ENCODE peak calls at places on chromosomes 11 and 22, in eight cellular contexts. One of them, this sample, is unnamed.

GRCh38 chr11:68960299-68961071 is 20.3 kb downstream of the MRGPRD start:
- DNase-seq in activated naive CD4-positive, alpha-beta T cell treated with anti-CD3 and anti-CD28 coated beads for 36 hours: no peak
- DNase-seq in adrenal gland: no peak
- DNase-seq in HFF-Myc: no peak
- DNase-seq in activated CD4-positive, alpha-beta T cell treated with anti-CD3 and anti-CD28 coated beads for 4 hours: no peak
- DNase-seq in body of pancreas: no peak
- DNase-seq in fibroblast of the conjunctiva: no peak
- DNase-seq in type B pancreatic cell: no peak
- DNase-seq in this sample: no peak

GRCh38 chr11:9332655-9333054 is 18.3 kb upstream of the TMEM41B start:
- DNase-seq in activated naive CD4-positive, alpha-beta T cell treated with anti-CD3 and anti-CD28 coated beads for 36 hours: no peak
- DNase-seq in adrenal gland: no peak
- DNase-seq in HFF-Myc: no peak
- DNase-seq in activated CD4-positive, alpha-beta T cell treated with anti-CD3 and anti-CD28 coated beads for 4 hours: no peak
- DNase-seq in body of pancreas: no peak
- DNase-seq in fibroblast of the conjunctiva: no peak
- DNase-seq in type B pancreatic cell: no peak
- DNase-seq in this sample: no peak

GRCh38 chr11:107043242-107043991 is 25.1 kb upstream of the GUCY1A2 start:
- DNase-seq in activated naive CD4-positive, alpha-beta T cell treated with anti-CD3 and anti-CD28 coated beads for 36 hours: no peak
- DNase-seq in adrenal gland: no peak
- DNase-seq in HFF-Myc: peak
- DNase-seq in activated CD4-positive, alpha-beta T cell treated with anti-CD3 and anti-CD28 coated beads for 4 hours: no peak
- DNase-seq in body of pancreas: no peak
- DNase-seq in fibroblast of the conjunctiva: peak
- DNase-seq in type B pancreatic cell: no peak
- DNase-seq in this sample: no peak

GRCh38 chr11:94283678-94284077 is 20.7 kb upstream of the IZUMO1R start:
- DNase-seq in activated naive CD4-positive, alpha-beta T cell treated with anti-CD3 and anti-CD28 coated beads for 36 hours: no peak
- DNase-seq in adrenal gland: no peak
- DNase-seq in HFF-Myc: no peak
- DNase-seq in activated CD4-positive, alpha-beta T cell treated with anti-CD3 and anti-CD28 coated beads for 4 hours: no peak
- DNase-seq in body of pancreas: no peak
- DNase-seq in fibroblast of the conjunctiva: no peak
- DNase-seq in type B pancreatic cell: no peak
- DNase-seq in this sample: no peak

GRCh38 chr11:8206251-8207079 is 37.6 kb upstream of the RIC3 start:
- DNase-seq in activated naive CD4-positive, alpha-beta T cell treated with anti-CD3 and anti-CD28 coated beads for 36 hours: no peak
- DNase-seq in adrenal gland: peak
- DNase-seq in HFF-Myc: no peak
- DNase-seq in activated CD4-positive, alpha-beta T cell treated with anti-CD3 and anti-CD28 coated beads for 4 hours: no peak
- DNase-seq in body of pancreas: peak
- DNase-seq in fibroblast of the conjunctiva: no peak
- DNase-seq in type B pancreatic cell: no peak
- DNase-seq in this sample: no peak

GRCh38 chr22:49662681-49663080 is 165.0 kb downstream of the BRD1 start:
- DNase-seq in activated naive CD4-positive, alpha-beta T cell treated with anti-CD3 and anti-CD28 coated beads for 36 hours: no peak
- DNase-seq in adrenal gland: no peak
- DNase-seq in HFF-Myc: no peak
- DNase-seq in activated CD4-positive, alpha-beta T cell treated with anti-CD3 and anti-CD28 coated beads for 4 hours: no peak
- DNase-seq in body of pancreas: no peak
- DNase-seq in fibroblast of the conjunctiva: no peak
- DNase-seq in type B pancreatic cell: peak
- DNase-seq in this sample: no peak

GRCh38 chr11:13685461-13686108 is 17.1 kb downstream of the FAR1 start:
- DNase-seq in activated naive CD4-positive, alpha-beta T cell treated with anti-CD3 and anti-CD28 coated beads for 36 hours: no peak
- DNase-seq in adrenal gland: no peak
- DNase-seq in HFF-Myc: no peak
- DNase-seq in activated CD4-positive, alpha-beta T cell treated with anti-CD3 and anti-CD28 coated beads for 4 hours: no peak
- DNase-seq in body of pancreas: no peak
- DNase-seq in fibroblast of the conjunctiva: no peak
- DNase-seq in type B pancreatic cell: no peak
- DNase-seq in this sample: no peak

GRCh38 chr11:116871248-116871647 is 33.8 kb upstream of the APOA1 start:
- DNase-seq in activated naive CD4-positive, alpha-beta T cell treated with anti-CD3 and anti-CD28 coated beads for 36 hours: no peak
- DNase-seq in adrenal gland: no peak
- DNase-seq in HFF-Myc: peak
- DNase-seq in activated CD4-positive, alpha-beta T cell treated with anti-CD3 and anti-CD28 coated beads for 4 hours: no peak
- DNase-seq in body of pancreas: no peak
- DNase-seq in fibroblast of the conjunctiva: no peak
- DNase-seq in type B pancreatic cell: no peak
- DNase-seq in this sample: no peak

GRCh38 chr11:30564994-30565393 is 21.2 kb downstream of the MPPED2 start:
- DNase-seq in activated naive CD4-positive, alpha-beta T cell treated with anti-CD3 and anti-CD28 coated beads for 36 hours: no peak
- DNase-seq in adrenal gland: no peak
- DNase-seq in HFF-Myc: no peak
- DNase-seq in activated CD4-positive, alpha-beta T cell treated with anti-CD3 and anti-CD28 coated beads for 4 hours: no peak
- DNase-seq in body of pancreas: no peak
- DNase-seq in fibroblast of the conjunctiva: no peak
- DNase-seq in type B pancreatic cell: no peak
- DNase-seq in this sample: no peak

GRCh38 chr22:35612903-35613302 is 4.2 kb downstream of the MB start:
- DNase-seq in activated naive CD4-positive, alpha-beta T cell treated with anti-CD3 and anti-CD28 coated beads for 36 hours: no peak
- DNase-seq in adrenal gland: no peak
- DNase-seq in HFF-Myc: no peak
- DNase-seq in activated CD4-positive, alpha-beta T cell treated with anti-CD3 and anti-CD28 coated beads for 4 hours: no peak
- DNase-seq in body of pancreas: no peak
- DNase-seq in fibroblast of the conjunctiva: no peak
- DNase-seq in type B pancreatic cell: no peak
- DNase-seq in this sample: no peak

GRCh38 chr22:45006101-45006872 is 3.5 kb downstream of the PHF21B start:
- DNase-seq in activated naive CD4-positive, alpha-beta T cell treated with anti-CD3 and anti-CD28 coated beads for 36 hours: no peak
- DNase-seq in adrenal gland: peak
- DNase-seq in HFF-Myc: no peak
- DNase-seq in activated CD4-positive, alpha-beta T cell treated with anti-CD3 and anti-CD28 coated beads for 4 hours: no peak
- DNase-seq in body of pancreas: no peak
- DNase-seq in fibroblast of the conjunctiva: no peak
- DNase-seq in type B pancreatic cell: no peak
- DNase-seq in this sample: no peak

GRCh38 chr11:43486141-43486540 is 127.4 kb downstream of the TTC17 start:
- DNase-seq in activated naive CD4-positive, alpha-beta T cell treated with anti-CD3 and anti-CD28 coated beads for 36 hours: no peak
- DNase-seq in adrenal gland: no peak
- DNase-seq in HFF-Myc: no peak
- DNase-seq in activated CD4-positive, alpha-beta T cell treated with anti-CD3 and anti-CD28 coated beads for 4 hours: no peak
- DNase-seq in body of pancreas: no peak
- DNase-seq in fibroblast of the conjunctiva: no peak
- DNase-seq in type B pancreatic cell: no peak
- DNase-seq in this sample: no peak

GRCh38 chr22:45069925-45070324 is 60.1 kb upstream of the PHF21B start:
- DNase-seq in activated naive CD4-positive, alpha-beta T cell treated with anti-CD3 and anti-CD28 coated beads for 36 hours: peak
- DNase-seq in adrenal gland: no peak
- DNase-seq in HFF-Myc: no peak
- DNase-seq in activated CD4-positive, alpha-beta T cell treated with anti-CD3 and anti-CD28 coated beads for 4 hours: no peak
- DNase-seq in body of pancreas: no peak
- DNase-seq in fibroblast of the conjunctiva: no peak
- DNase-seq in type B pancreatic cell: no peak
- DNase-seq in this sample: no peak

GRCh38 chr11:46392421-46393230 is 1.1 kb upstream of the CHRM4 start:
- DNase-seq in activated naive CD4-positive, alpha-beta T cell treated with anti-CD3 and anti-CD28 coated beads for 36 hours: peak
- DNase-seq in adrenal gland: peak
- DNase-seq in HFF-Myc: no peak
- DNase-seq in activated CD4-positive, alpha-beta T cell treated with anti-CD3 and anti-CD28 coated beads for 4 hours: peak
- DNase-seq in body of pancreas: peak
- DNase-seq in fibroblast of the conjunctiva: peak
- DNase-seq in type B pancreatic cell: peak
- DNase-seq in this sample: peak

GRCh38 chr11:16111690-16112089 is 244.7 kb downstream of the SOX6 start:
- DNase-seq in activated naive CD4-positive, alpha-beta T cell treated with anti-CD3 and anti-CD28 coated beads for 36 hours: no peak
- DNase-seq in adrenal gland: peak
- DNase-seq in HFF-Myc: no peak
- DNase-seq in activated CD4-positive, alpha-beta T cell treated with anti-CD3 and anti-CD28 coated beads for 4 hours: no peak
- DNase-seq in body of pancreas: peak
- DNase-seq in fibroblast of the conjunctiva: no peak
- DNase-seq in type B pancreatic cell: no peak
- DNase-seq in this sample: no peak

GRCh38 chr11:69804769-69805508 is 14.3 kb downstream of the FGF3 start:
- DNase-seq in activated naive CD4-positive, alpha-beta T cell treated with anti-CD3 and anti-CD28 coated beads for 36 hours: no peak
- DNase-seq in adrenal gland: no peak
- DNase-seq in HFF-Myc: no peak
- DNase-seq in activated CD4-positive, alpha-beta T cell treated with anti-CD3 and anti-CD28 coated beads for 4 hours: no peak
- DNase-seq in body of pancreas: no peak
- DNase-seq in fibroblast of the conjunctiva: no peak
- DNase-seq in type B pancreatic cell: no peak
- DNase-seq in this sample: no peak

GRCh38 chr22:46373166-46373565 is 37.7 kb downstream of the TRMU start:
- DNase-seq in activated naive CD4-positive, alpha-beta T cell treated with anti-CD3 and anti-CD28 coated beads for 36 hours: no peak
- DNase-seq in adrenal gland: no peak
- DNase-seq in HFF-Myc: no peak
- DNase-seq in activated CD4-positive, alpha-beta T cell treated with anti-CD3 and anti-CD28 coated beads for 4 hours: no peak
- DNase-seq in body of pancreas: peak
- DNase-seq in fibroblast of the conjunctiva: no peak
- DNase-seq in type B pancreatic cell: no peak
- DNase-seq in this sample: peak

This sample was measured in NCI-H345.